ENCODE peak calls at places on chromosomes 13 and 19, in five cellular contexts. E, Q, R, C and W are unnamed samples.

GRCh38 chr13:92833071-92833470 is 393.5 kb upstream of the GPC6 start:
- DNase-seq in R (no peak), C (no peak), E (no peak), Q (no peak), W (no peak)

GRCh38 chr13:60584976-60585375 is 188.0 kb downstream of the TDRD3 start:
- DNase-seq in C (no peak), Q (no peak), R (peak), E (no peak), W (no peak)

GRCh38 chr13:26457212-26457611 is 100.3 kb upstream of the WASF3 start:
- DNase-seq in Q (no peak), R (no peak), E (no peak), C (no peak), W (no peak)

GRCh38 chr13:84776578-84776977 is 894.3 kb upstream of the SLITRK1 start:
- DNase-seq in Q (no peak), C (no peak), E (no peak), R (no peak), W (no peak)

GRCh38 chr19:45768644-45769053 is 403 bp downstream of the SIX5 start:
- DNase-seq in Q (no peak), R (peak), E (peak), C (peak), W (peak)

GRCh38 chr19:15047680-15048079 is 1.6 kb upstream of the CASP14 start:
- DNase-seq in Q (no peak), R (no peak), E (no peak), C (no peak), W (no peak)

GRCh38 chr13:49690133-49690989 is 925 bp downstream of the EBPL start:
- DNase-seq in C (no peak), R (no peak), Q (no peak), E (no peak), W (peak)

GRCh38 chr19:51259348-51260245 is 8.7 kb downstream of the SIGLECL1 start:
- DNase-seq in Q (no peak), C (no peak), E (peak), R (peak), W (peak)

GRCh38 chr13:29855784-29856183 is 5.4 kb upstream of the UBL3 start:
- DNase-seq in R (no peak), C (no peak), E (no peak), Q (no peak), W (no peak)

GRCh38 chr13:50268500-50268899 is 253.3 kb downstream of the KCNRG start:
- DNase-seq in E (no peak), R (no peak), Q (no peak), C (no peak), W (no peak)

GRCh38 chr13:98239156-98240076 is 62.3 kb upstream of the RNF113B start:
- DNase-seq in E (no peak), C (no peak), Q (no peak), R (peak), W (no peak)

GRCh38 chr13:101706651-101707050 is 254.2 kb downstream of the ITGBL1 start:
- DNase-seq in C (no peak), R (no peak), Q (no peak), E (no peak), W (no peak)

GRCh38 chr13:46041335-46041934 is 11.1 kb downstream of the ZC3H13 start:
- DNase-seq in E (no peak), R (no peak), Q (no peak), C (no peak), W (no peak)

GRCh38 chr13:45416521-45417125 is 1.6 kb downstream of the SLC25A30 start:
- DNase-seq in R (no peak), C (no peak), Q (no peak), E (no peak), W (no peak)

GRCh38 chr19:23991170-23991569 is 76.5 kb downstream of the ZNF726 start:
- DNase-seq in C (no peak), E (no peak), Q (no peak), R (peak), W (no peak)

GRCh38 chr13:25267715-25268114 is 19.6 kb downstream of the MTMR6 start:
- DNase-seq in E (no peak), R (no peak), Q (no peak), C (no peak), W (peak)

GRCh38 chr19:51071006-51071405 is 6.1 kb upstream of the KLK13 start:
- DNase-seq in Q (no peak), C (no peak), E (no peak), R (no peak), W (no peak)

GRCh38 chr13:39349391-39349790 is 253.6 kb downstream of the LHFPL6 start:
- DNase-seq in E (no peak), C (no peak), R (no peak), Q (no peak), W (no peak)

GRCh38 chr13:113650275-113650674 is 7.7 kb downstream of the ATP4B start:
- DNase-seq in E (peak), R (no peak), C (peak), Q (no peak), W (no peak)

GRCh38 chr13:91154954-91155353 is 192.5 kb upstream of the MIR17HG start:
- DNase-seq in Q (no peak), C (no peak), R (peak), E (no peak), W (peak)

GRCh38 chr19:7655581-7655980 is 13.3 kb upstream of the RETN start:
- DNase-seq in C (no peak), Q (no peak), E (no peak), R (no peak), W (no peak)

GRCh38 chr13:38914070-38914469 is 76.6 kb downstream of the STOML3 start:
- DNase-seq in E (no peak), C (no peak), Q (no peak), R (peak), W (no peak)

GRCh38 chr19:38211779-38212178 is 12.2 kb downstream of the DPF1 start:
- DNase-seq in C (no peak), E (no peak), R (peak), Q (no peak), W (no peak)

GRCh38 chr19:47229674-47230121 is 1.3 kb downstream of the BBC3 start:
- DNase-seq in C (no peak), R (no peak), Q (no peak), E (no peak), W (no peak)

GRCh38 chr19:33383722-33384292 is 10.3 kb downstream of the CEBPG start:
- DNase-seq in C (no peak), E (no peak), Q (no peak), R (no peak), W (no peak)

GRCh38 chr13:60756306-60756705 is 359.3 kb downstream of the TDRD3 start:
- DNase-seq in Q (no peak), R (peak), E (no peak), C (no peak), W (no peak)

GRCh38 chr13:23321534-23322241 is 111.8 kb downstream of the SACS start:
- DNase-seq in Q (no peak), E (peak), C (peak), R (no peak), W (no peak)

GRCh38 chr13:23686948-23687347 is 116.7 kb downstream of the TNFRSF19 start:
- DNase-seq in E (no peak), C (no peak), Q (no peak), R (no peak), W (no peak)

GRCh38 chr13:32164622-32165268 is 133.2 kb downstream of the FRY start:
- DNase-seq in C (no peak), R (peak), Q (no peak), E (no peak), W (peak)

GRCh38 chr19:50414850-50415660 is 3.7 kb upstream of the SPIB start:
- DNase-seq in E (peak), C (peak), Q (peak), R (peak), W (peak)

GRCh38 chr13:40026741-40027140 is 371.3 kb downstream of the COG6 start:
- DNase-seq in E (no peak), R (no peak), C (no peak), Q (no peak), W (no peak)